ENCODE peak calls at places on chromosomes 13 and 19, in ten cellular contexts. U is GM23338, K is astrocyte, M is IMR-90, H is K562, Y is HCT116, C is A549, A is PC-3, X is neural progenitor cell, B is osteoblast. G is an unnamed sample.

GRCh38 chr19:3503036-3503572 is 2.6 kb upstream of the DOHH start:
- DNase-seq in H (no peak), M (peak), C (no peak), A (peak), Y (no peak), B (no peak), U (no peak), K (peak), X (no peak), G (no peak)

GRCh38 chr19:7681336-7682174 is 922 bp downstream of the TRAPPC5 start:
- DNase-seq in C (peak), Y (peak), H (peak), K (peak), M (peak), B (peak), X (peak), A (peak), U (peak), G (peak)

GRCh38 chr13:67464154-67464553 is 234.0 kb upstream of the PCDH9 start:
- DNase-seq in K (no peak), A (no peak), X (no peak), B (no peak), C (no peak), M (no peak), H (no peak), Y (no peak), U (no peak), G (no peak)

GRCh38 chr19:596263-596655 is 6.6 kb downstream of the HCN2 start:
- DNase-seq in X (no peak), U (no peak), C (no peak), B (no peak), Y (no peak), A (no peak), M (no peak), H (no peak), K (no peak), G (no peak)

GRCh38 chr13:43083750-43084149 is 60.4 kb downstream of the DNAJC15 start:
- DNase-seq in M (no peak), A (no peak), X (no peak), H (no peak), U (no peak), B (no peak), C (no peak), K (no peak), Y (no peak), G (no peak)

GRCh38 chr19:33904681-33905080 is 108.0 kb downstream of the KCTD15 start:
- DNase-seq in B (no peak), H (no peak), C (no peak), M (no peak), Y (no peak), K (peak), A (peak), X (peak), U (peak), G (peak)

GRCh38 chr19:46863818-46864629 is 3.2 kb downstream of the ARHGAP35 start:
- DNase-seq in C (no peak), U (peak), A (peak), K (peak), M (peak), H (peak), B (peak), X (peak), Y (no peak), G (peak)

GRCh38 chr19:18939922-18940775 is 868 bp downstream of the HOMER3 start:
- DNase-seq in A (peak), K (peak), Y (no peak), B (peak), H (no peak), U (peak), M (peak), C (peak), X (peak), G (no peak)

GRCh38 chr19:860481-861098 is 1.1 kb downstream of the CFD start:
- DNase-seq in M (peak), H (peak), U (peak), K (peak), Y (peak), C (peak), X (peak), B (peak), A (peak), G (peak)

GRCh38 chr19:43820098-43820860 is 6.8 kb upstream of the ZNF283 start:
- DNase-seq in B (peak), H (no peak), Y (no peak), X (no peak), A (no peak), U (peak), K (peak), M (peak), C (peak), G (no peak)

GRCh38 chr13:73198888-73199497 is 140.2 kb downstream of the KLF5 start:
- DNase-seq in X (no peak), C (no peak), H (no peak), Y (no peak), U (no peak), K (no peak), M (no peak), A (no peak), B (no peak), G (no peak)

GRCh38 chr19:34288381-34288780 is 34.0 kb downstream of the GARRE1 start:
- DNase-seq in A (no peak), U (no peak), B (no peak), H (no peak), C (no peak), Y (no peak), X (no peak), K (no peak), M (no peak), G (no peak)

GRCh38 chr13:99908129-99908805 is 63.3 kb downstream of the ZIC5 start:
- DNase-seq in K (peak), A (no peak), C (no peak), X (no peak), Y (no peak), H (no peak), B (no peak), M (no peak), U (no peak), G (peak)

GRCh38 chr19:7622933-7623685 is 6.2 kb downstream of the XAB2 start:
- DNase-seq in A (no peak), K (no peak), M (no peak), X (no peak), U (peak), C (no peak), Y (no peak), B (no peak), H (peak), G (no peak)

GRCh38 chr13:100175078-100175802 is 86.3 kb downstream of the PCCA start:
- DNase-seq in U (no peak), X (peak), C (no peak), A (no peak), Y (no peak), K (no peak), B (no peak), H (no peak), M (no peak), G (no peak)

GRCh38 chr19:373391-374182 is 29.0 kb upstream of the MIER2 start:
- DNase-seq in H (peak), B (peak), X (no peak), K (no peak), M (no peak), U (no peak), C (no peak), A (no peak), Y (no peak), G (no peak)

GRCh38 chr13:112064222-112064621 is 2.7 kb upstream of the SOX1 start:
- DNase-seq in A (no peak), K (no peak), U (no peak), M (no peak), X (no peak), H (no peak), B (peak), C (no peak), Y (no peak), G (no peak)

GRCh38 chr13:31267126-31267784 is 67.5 kb downstream of the B3GLCT start:
- DNase-seq in A (no peak), C (no peak), B (no peak), U (no peak), K (peak), M (no peak), Y (no peak), H (no peak), X (no peak), G (no peak)

GRCh38 chr13:30932481-30933333 is at the start of gene TEX26:
- DNase-seq in A (no peak), H (no peak), U (peak), B (peak), K (peak), C (no peak), X (peak), Y (no peak), M (no peak), G (peak)

GRCh38 chr19:14494910-14495677 is 833 bp downstream of the GIPC1 start:
- DNase-seq in Y (no peak), C (no peak), H (peak), K (no peak), U (no peak), A (peak), X (no peak), M (no peak), B (peak), G (no peak)

GRCh38 chr13:42991892-42992584 is at the start of gene EPSTI1:
- DNase-seq in U (peak), C (no peak), Y (no peak), X (peak), H (peak), A (peak), M (peak), B (peak), K (peak), G (peak)

GRCh38 chr19:58328999-58329398 is 2.2 kb downstream of the ZSCAN22 start:
- DNase-seq in B (no peak), M (no peak), A (peak), C (no peak), Y (no peak), X (peak), H (peak), K (no peak), U (peak), G (peak)

GRCh38 chr19:58514564-58515020 is 2.8 kb upstream of the SLC27A5 start:
- DNase-seq in Y (no peak), M (no peak), K (no peak), B (peak), X (no peak), U (no peak), A (no peak), C (no peak), H (no peak), G (no peak)

GRCh38 chr19:29505034-29505824 is 20.6 kb upstream of the VSTM2B start:
- DNase-seq in C (no peak), X (peak), B (peak), U (no peak), M (no peak), Y (no peak), H (no peak), A (no peak), K (no peak), G (no peak)

GRCh38 chr19:11247391-11247790 is 8.0 kb downstream of the ANGPTL8 start:
- DNase-seq in Y (no peak), K (no peak), U (no peak), B (peak), M (no peak), A (no peak), X (no peak), H (no peak), C (no peak), G (no peak)

GRCh38 chr13:97417698-97418097 is 16.3 kb upstream of the RAP2A start:
- DNase-seq in K (no peak), Y (no peak), U (peak), B (no peak), C (no peak), X (no peak), A (no peak), M (no peak), H (no peak), G (no peak)

GRCh38 chr19:11138659-11139526 is 16.7 kb downstream of the SPC24 start:
- DNase-seq in H (peak), K (peak), M (peak), A (peak), Y (no peak), B (peak), U (peak), C (peak), X (peak), G (peak)

GRCh38 chr13:112441779-112442310 is 65.7 kb downstream of the SPACA7 start:
- DNase-seq in Y (no peak), C (no peak), U (no peak), K (no peak), A (no peak), H (no peak), M (no peak), X (no peak), B (peak), G (no peak)

GRCh38 chr19:30968210-30968609 is 381.0 kb downstream of the TSHZ3 start:
- DNase-seq in B (no peak), X (peak), U (peak), M (no peak), K (no peak), Y (no peak), C (no peak), A (no peak), H (no peak), G (peak)

GRCh38 chr13:99256709-99257108 is 1.5 kb downstream of the GPR18 start:
- DNase-seq in X (no peak), U (no peak), Y (no peak), M (peak), A (no peak), C (no peak), K (peak), B (no peak), H (no peak), G (no peak)

GRCh38 chr19:6958786-6959185 is 62.4 kb downstream of the MBD3L2B start:
- DNase-seq in K (no peak), U (no peak), Y (no peak), A (no peak), M (no peak), C (no peak), X (no peak), B (no peak), H (no peak), G (no peak)

GRCh38 chr13:72808917-72809500 is 27.1 kb downstream of the PIBF1 start:
- DNase-seq in C (no peak), X (peak), Y (no peak), H (peak), K (no peak), A (peak), M (peak), U (peak), B (peak), G (peak)

GRCh38 chr13:45335397-45336024 is 5.5 kb downstream of the TPT1 start:
- DNase-seq in M (no peak), U (no peak), H (no peak), A (no peak), B (no peak), C (no peak), K (no peak), Y (no peak), X (no peak), G (no peak)

GRCh38 chr13:52925775-52926285 is 77.4 kb upstream of the PCDH8 start:
- DNase-seq in U (no peak), H (no peak), K (no peak), M (no peak), A (no peak), B (no peak), C (no peak), Y (no peak), X (no peak), G (no peak)

GRCh38 chr19:45798995-45799517 is 6.4 kb upstream of the DMWD start:
- DNase-seq in X (peak), U (peak), Y (no peak), M (peak), H (peak), A (peak), K (peak), B (peak), C (peak), G (peak)

GRCh38 chr19:44164673-44165512 is at the start of gene ZNF226:
- DNase-seq in M (peak), A (peak), U (peak), H (peak), B (peak), C (peak), Y (peak), K (peak), X (peak), G (peak)

GRCh38 chr13:101327844-101328243 is 88.5 kb downstream of the NALCN start:
- DNase-seq in U (no peak), C (no peak), M (peak), X (no peak), B (no peak), A (no peak), K (no peak), H (no peak), Y (no peak), G (no peak)

GRCh38 chr19:15268192-15268927 is 36.1 kb upstream of the EPHX3 start:
- DNase-seq in H (no peak), B (peak), K (no peak), M (no peak), Y (no peak), C (no peak), A (no peak), X (no peak), U (no peak), G (no peak)

GRCh38 chr13:30409911-30410704 is 12.2 kb upstream of the UBE2L5 start:
- DNase-seq in M (peak), X (no peak), C (no peak), K (peak), U (no peak), H (no peak), A (peak), Y (no peak), B (peak), G (peak)

GRCh38 chr19:5001547-5002131 is 32.7 kb downstream of the KDM4B start:
- DNase-seq in H (peak), U (peak), A (peak), C (peak), M (peak), X (peak), Y (peak), B (peak), K (peak), G (peak)

GRCh38 chr13:51520524-51520923 is 63.7 kb upstream of the WDFY2 start:
- DNase-seq in X (no peak), B (peak), M (peak), K (peak), Y (no peak), U (no peak), H (no peak), C (no peak), A (peak), G (no peak)

GRCh38 chr13:51518847-51519246 is 65.4 kb upstream of the WDFY2 start:
- DNase-seq in U (no peak), X (no peak), M (peak), B (no peak), C (no peak), K (peak), H (no peak), Y (no peak), A (peak), G (peak)

GRCh38 chr13:51524312-51524711 is 60.0 kb upstream of the WDFY2 start:
- DNase-seq in K (no peak), Y (no peak), M (peak), A (peak), H (no peak), B (no peak), C (no peak), X (no peak), U (no peak), G (peak)

GRCh38 chr13:51523082-51523518 is 61.2 kb upstream of the WDFY2 start:
- DNase-seq in B (no peak), U (no peak), C (no peak), X (no peak), H (no peak), Y (no peak), K (peak), A (peak), M (peak), G (peak)

DNA sequence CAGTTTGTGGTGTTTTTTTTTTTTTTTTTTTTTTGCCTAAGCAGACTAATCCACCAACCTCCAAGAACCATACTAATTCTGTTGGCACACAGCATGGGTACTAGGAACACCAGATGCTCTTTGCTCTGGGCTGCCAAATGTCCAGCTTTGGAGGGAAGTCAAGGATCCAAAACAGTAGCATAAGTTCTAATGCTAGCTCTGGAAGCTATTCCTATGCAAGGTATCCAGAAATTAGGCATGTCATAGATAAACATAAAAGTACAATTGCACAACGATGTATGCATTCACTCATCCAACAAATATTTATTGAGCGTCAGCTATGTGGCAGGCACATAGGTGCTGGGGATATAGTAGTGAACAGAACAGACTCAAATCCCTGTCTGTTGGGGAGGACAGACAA is 64.4 kb upstream of the WDFY2 start:
- DNase-seq in A (peak), K (peak), C (no peak), H (no peak), Y (no peak), M (peak), U (no peak), X (no peak), B (no peak), G (no peak)
- H3K4me2 ChIP-seq in A (peak), K (no peak), C (peak), H (no peak), Y (no peak), M (no peak), U (no peak), X (no peak), B (peak), G (no peak)

GRCh38 chr13:33207616-33207964 is 78.0 kb downstream of the STARD13 start:
- DNase-seq in B (no peak), K (peak), X (no peak), U (no peak), C (no peak), M (peak), Y (no peak), H (no peak), A (no peak), G (no peak)
- H3K4me2 ChIP-seq in B (peak), K (peak), X (no peak), U (no peak), C (no peak), M (peak), Y (no peak), H (no peak), A (no peak), G (no peak)

GRCh38 chr19:17886515-17886914 is 14.8 kb downstream of the SLC5A5 start:
- DNase-seq in A (no peak), X (no peak), H (no peak), B (no peak), M (no peak), K (no peak), U (no peak), C (no peak), Y (no peak), G (no peak)
- H3K4me2 ChIP-seq in A (no peak), X (no peak), H (no peak), B (no peak), M (no peak), K (no peak), U (no peak), C (no peak), Y (no peak), G (no peak)

DNA sequence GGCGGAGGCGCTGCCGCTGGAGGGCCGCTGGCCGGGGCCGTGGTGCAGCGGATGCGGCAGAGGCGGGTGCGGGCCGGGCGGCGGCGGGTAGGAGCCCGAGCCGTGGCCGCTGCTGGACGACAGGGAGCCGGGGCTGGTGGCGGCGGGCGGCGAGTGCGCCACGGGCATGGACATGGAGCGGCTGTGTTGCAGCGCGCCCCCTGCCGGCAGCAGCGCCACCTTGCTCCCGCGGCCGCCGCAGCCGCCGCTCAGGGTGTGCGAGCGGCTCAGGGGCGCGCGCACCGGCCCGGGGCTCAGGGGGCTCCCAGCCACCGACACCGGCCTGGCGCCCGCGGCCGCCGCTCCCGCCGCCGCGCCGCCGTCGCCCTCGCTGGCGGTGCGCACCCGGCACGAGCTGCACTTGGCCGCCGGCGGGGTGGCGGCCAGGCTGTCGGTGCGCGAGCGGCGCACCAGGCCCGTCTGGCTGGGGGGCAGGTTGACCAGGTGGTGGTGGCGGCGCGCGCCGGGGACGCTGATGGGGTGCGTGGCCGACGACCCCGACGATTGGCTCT is 1.7 kb downstream of the IRS2 start:
- DNase-seq in A (peak), K (peak), Y (no peak), C (no peak), M (peak), U (peak), B (peak), X (peak), H (no peak), G (peak)
- H3K4me2 ChIP-seq in A (peak), K (peak), Y (peak), C (peak), M (peak), U (peak), B (peak), X (peak), H (no peak), G (peak)